ENCODE peak calls at places on chromosomes 4 and X, in five cellular contexts. P is right lobe of liver, Y is lower lobe of right lung, V is activated B cell treated with CpG ODN at 0.5 μM for 24 hours, Q is T-helper 2 cell. X is an unnamed sample.

GRCh38 chrX:107742754-107743191 is 32.8 kb downstream of the TSC22D3 start:
- DNase-seq in Y (no peak), Q (no peak), V (no peak), P (peak), X (no peak)

GRCh38 chr4:6576512-6576911 is 1.5 kb downstream of the MAN2B2 start:
- DNase-seq in Q (no peak), V (no peak), P (peak), Y (no peak), X (no peak)

GRCh38 chr4:165464338-165464737 is 85.5 kb downstream of the CPE start:
- DNase-seq in P (no peak), V (no peak), Q (no peak), Y (no peak), X (no peak)

GRCh38 chr4:114597410-114598115 is 1.0 kb upstream of the UGT8 start:
- DNase-seq in P (no peak), V (no peak), Y (no peak), Q (no peak), X (no peak)

GRCh38 chr4:151567056-151567455 is 158.1 kb downstream of the FHIP1A start:
- DNase-seq in P (no peak), Y (no peak), V (no peak), Q (no peak), X (no peak)

GRCh38 chr4:7715251-7716014 is 224.2 kb downstream of the AFAP1 start:
- DNase-seq in Y (no peak), Q (no peak), V (no peak), P (no peak), X (no peak)

GRCh38 chr4:154490589-154491340 is 834 bp downstream of the DCHS2 start:
- DNase-seq in Y (no peak), Q (no peak), P (no peak), V (peak), X (no peak)

GRCh38 chr4:39685990-39686389 is 11.9 kb upstream of the UBE2K start:
- DNase-seq in V (no peak), P (no peak), Y (no peak), Q (no peak), X (no peak)

GRCh38 chr4:127140306-127140705 is 492.5 kb upstream of the INTU start:
- DNase-seq in Q (no peak), V (no peak), P (no peak), Y (no peak), X (no peak)

GRCh38 chr4:113101669-113102068 is 52.2 kb downstream of the ANK2 start:
- DNase-seq in Q (no peak), V (no peak), Y (no peak), P (no peak), X (no peak)

GRCh38 chr4:115292320-115293092 is 179.1 kb upstream of the NDST4 start:
- DNase-seq in Y (no peak), Q (no peak), P (no peak), V (no peak), X (no peak)

GRCh38 chr4:86184216-86184915 is 175.5 kb downstream of the MAPK10 start:
- DNase-seq in Y (no peak), Q (no peak), P (no peak), V (no peak), X (no peak)

GRCh38 chr4:121738780-121739547 is 26.0 kb downstream of the SMIM43 start:
- DNase-seq in P (no peak), Q (no peak), Y (no peak), V (no peak), X (no peak)

GRCh38 chr4:40316782-40317635 is 18.1 kb upstream of the CHRNA9 start:
- DNase-seq in P (peak), Y (no peak), Q (peak), V (peak), X (no peak)

GRCh38 chr4:65510976-65511375 is 159.3 kb downstream of the EPHA5 start:
- DNase-seq in Q (no peak), V (no peak), P (no peak), Y (no peak), X (no peak)

GRCh38 chrX:54811301-54811885 is 3.8 kb downstream of the MAGED2 start:
- DNase-seq in P (no peak), Q (no peak), V (no peak), Y (no peak), X (no peak)

GRCh38 chr4:183097251-183098079 is 1.6 kb upstream of the WWC2 start:
- DNase-seq in P (peak), Q (no peak), Y (peak), V (no peak), X (peak)

GRCh38 chr4:181684310-181684709 is 558.9 kb upstream of the TENM3 start:
- DNase-seq in P (no peak), V (no peak), Y (no peak), Q (no peak), X (no peak)

GRCh38 chr4:100984901-100985300 is 362.4 kb downstream of the PPP3CA start:
- DNase-seq in V (no peak), Q (no peak), Y (no peak), P (no peak), X (no peak)

GRCh38 chr4:123555500-123556273 is 159.1 kb downstream of the SPRY1 start:
- DNase-seq in Y (peak), Q (no peak), V (no peak), P (peak), X (peak)

GRCh38 chrX:2318371-2318770 is 182.4 kb downstream of the DHRSX start:
- DNase-seq in V (no peak), Y (no peak), P (no peak), Q (no peak), X (no peak)

GRCh38 chr4:159607824-159608223 is 504.9 kb downstream of the RAPGEF2 start:
- DNase-seq in Y (no peak), P (no peak), V (no peak), Q (no peak), X (no peak)

X was measured in upper lobe of right lung.